ENCODE peak calls at places on chromosomes 11 and 22, in seven cellular contexts. C is effector memory CD4-positive, alpha-beta T cell; Q is IMR-90; P is transverse colon; N is naive thymus-derived CD4-positive, alpha-beta T cell; I is kidney; M is mesenchymal stem cell. D is an unnamed sample.

GRCh38 chr22:42300286-42301071 is 30.0 kb upstream of the TCF20 start:
- DNase-seq in M (no peak), N (no peak), I (no peak), Q (no peak), C (peak; percentile 29), P (peak; percentile 62), D (no peak)

GRCh38 chr22:25488244-25489020 is 76.0 kb upstream of the GRK3 start:
- DNase-seq in P (peak; percentile 41), I (peak; percentile 85), C (no peak), M (peak; percentile 71), Q (peak; percentile 91), N (no peak), D (peak; percentile 69)

GRCh38 chr11:107999759-108000455 is 8.8 kb upstream of the CUL5 start:
- DNase-seq in N (peak; percentile 20), I (no peak), C (no peak), M (peak; percentile 68), P (no peak), Q (peak; percentile 28), D (no peak)

GRCh38 chr11:125956371-125956770 is 10.5 kb downstream of the VSIG10L2 start:
- DNase-seq in N (no peak), I (no peak), M (peak; percentile 8), C (no peak), P (no peak), Q (peak; percentile 7), D (no peak)

GRCh38 chr11:88179966-88180629 is 4.9 kb upstream of the RAB38 start:
- DNase-seq in C (no peak), N (no peak), P (no peak), Q (peak; percentile 13), I (no peak), M (no peak), D (no peak)

GRCh38 chr11:131195801-131196517 is 174.5 kb upstream of the NTM start:
- DNase-seq in P (peak; percentile 61), N (no peak), I (no peak), M (no peak), Q (peak; percentile 25), C (no peak), D (no peak)

GRCh38 chr11:64233913-64234839 is at the start of gene VEGFB:
- DNase-seq in Q (peak; percentile 26), P (peak; percentile 86), C (peak; percentile 66), M (peak; percentile 58), N (peak; percentile 58), I (peak; percentile 92), D (no peak)

GRCh38 chr22:30575011-30575671 is 676 bp upstream of the GAL3ST1 start:
- DNase-seq in C (no peak), I (no peak), N (no peak), M (peak; percentile 17), P (no peak), Q (peak; percentile 70), D (no peak)

GRCh38 chr11:61543606-61544306 is 35.2 kb downstream of the LRRC10B start:
- DNase-seq in M (no peak), I (no peak), Q (peak; percentile 57), N (no peak), P (no peak), C (no peak), D (no peak)

GRCh38 chr11:71266114-71266833 is 13.9 kb upstream of the SHANK2 start:
- DNase-seq in N (no peak), P (peak; percentile 75), Q (no peak), I (no peak), M (no peak), C (no peak), D (no peak)

DNA sequence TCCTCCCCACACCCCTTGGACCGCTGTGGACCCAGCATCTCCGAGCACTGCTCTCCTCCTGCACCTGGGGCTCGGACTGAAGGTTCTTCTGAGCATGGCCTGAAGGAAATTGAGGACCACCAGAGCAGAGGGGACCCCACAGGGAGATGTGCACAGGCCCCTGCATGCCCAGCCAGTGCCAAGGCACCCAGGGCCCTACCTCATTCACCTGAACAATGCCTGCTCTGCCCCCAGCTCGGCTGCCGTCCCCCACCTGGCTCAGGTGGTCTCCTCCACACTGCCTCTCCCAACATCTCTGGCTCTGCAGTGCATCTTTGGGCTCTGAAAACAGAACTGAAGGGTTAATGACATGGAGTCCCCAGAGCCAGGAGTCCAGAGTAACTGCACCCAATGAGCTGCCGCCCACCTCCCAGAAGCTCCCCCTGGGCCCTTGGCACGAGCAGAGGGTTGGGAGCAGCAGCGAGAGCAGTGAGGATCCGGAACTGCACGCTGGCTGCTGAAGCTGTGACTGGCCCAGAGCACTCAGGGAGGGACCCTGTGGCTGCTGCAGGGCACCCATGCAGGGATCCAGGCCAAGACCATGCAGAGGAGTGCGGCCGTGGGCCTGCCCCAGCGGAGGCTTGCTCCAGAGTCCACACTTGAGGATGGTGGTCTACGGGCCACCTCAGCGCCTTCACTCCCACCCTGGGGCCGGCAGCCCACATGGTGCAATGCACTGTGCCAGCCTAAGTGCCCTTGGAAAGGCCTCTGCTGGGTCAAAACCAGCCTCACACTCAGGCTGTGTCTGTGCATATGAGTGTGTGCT is 686.0 kb downstream of the TBC1D22A start:
- DNase-seq in P (no peak), N (no peak), Q (no peak), C (no peak), I (peak; percentile 52), M (no peak), D (no peak)
- H3K4me1 ChIP-seq in P (no peaks in the 10 kb centered on the region), N (no peaks in the 10 kb centered on the region), Q (no peaks in the 10 kb centered on the region), C (no peaks in the 10 kb centered on the region), I (no peaks in the 10 kb centered on the region), M (no peaks in the 10 kb centered on the region), D (no peaks in the 10 kb centered on the region)

DNA sequence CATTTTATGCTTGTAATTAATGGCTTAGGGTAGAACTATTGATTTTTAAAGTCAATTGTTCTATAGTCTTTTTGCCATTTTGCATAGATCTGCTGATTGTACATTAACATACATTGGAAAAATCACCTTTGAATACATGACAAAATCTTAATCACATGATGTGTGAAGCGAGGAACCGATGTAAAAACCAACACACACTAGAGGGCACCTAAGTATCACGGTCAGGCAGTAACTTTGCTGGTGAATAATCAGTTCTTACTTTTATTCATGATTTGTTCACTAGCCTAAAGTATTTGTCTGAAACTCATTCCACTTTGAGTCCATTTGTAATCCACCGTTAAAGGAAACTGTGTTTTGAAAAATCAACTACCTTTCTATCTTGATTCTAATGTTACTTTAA is 28.2 kb downstream of the JHY start:
- DNase-seq in Q (peak; percentile 38), C (no peak), M (peak; percentile 28), P (no peak), N (no peak), I (no peak), D (no peak)
- H3K4me1 ChIP-seq in Q (no peaks in the 10 kb centered on the region), C (no peaks in the 10 kb centered on the region), M (no peaks in the 10 kb centered on the region), P (no peaks in the 10 kb centered on the region), N (no peaks in the 10 kb centered on the region), I (no peaks in the 10 kb centered on the region), D (no peaks in the 10 kb centered on the region)

DNA sequence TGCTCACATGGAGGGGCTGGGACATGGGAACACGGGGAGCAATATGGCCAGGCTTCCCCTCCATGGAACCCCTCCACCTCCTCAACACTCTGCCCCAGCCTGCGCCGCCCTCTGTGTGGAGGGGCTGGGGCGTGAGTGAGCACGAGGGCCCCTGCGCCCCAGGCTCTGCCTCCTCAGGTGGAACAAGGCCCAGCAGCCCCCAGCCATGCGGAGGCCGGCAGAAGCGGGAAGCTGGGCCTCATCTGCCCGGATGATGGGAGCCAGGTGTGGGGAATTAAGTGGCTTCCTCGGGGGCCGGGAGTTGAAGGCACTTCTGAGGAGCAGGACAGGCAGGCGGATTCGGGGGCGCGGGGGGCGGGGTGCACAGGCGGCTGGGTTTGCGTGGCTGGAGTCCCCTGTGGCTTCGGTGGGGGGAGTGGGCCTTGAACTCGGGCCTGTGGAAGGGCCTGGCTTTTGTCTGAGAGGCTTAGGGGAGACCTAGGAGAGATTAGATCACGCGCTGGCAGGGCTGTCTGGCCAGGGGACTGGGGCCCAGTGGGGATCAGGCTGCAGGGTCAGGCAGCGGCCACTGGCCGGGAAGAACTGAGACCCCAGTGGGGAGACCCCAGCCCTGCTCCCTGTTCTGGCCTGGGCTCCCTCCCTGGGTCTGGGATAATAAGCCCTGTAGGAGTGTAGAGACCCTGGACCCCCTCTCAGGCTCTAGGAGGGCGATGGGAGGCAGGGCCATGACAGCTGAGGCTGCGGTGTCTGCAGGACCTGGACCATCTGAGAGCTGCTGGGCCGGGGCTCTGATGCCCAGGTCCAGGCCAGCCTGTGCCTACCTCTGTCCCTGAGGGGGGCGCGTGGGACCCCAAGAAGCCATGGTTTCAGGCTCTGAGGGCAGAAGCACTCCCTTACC is 13.3 kb downstream of the PRR33 start:
- DNase-seq in M (no peak), N (no peak), I (peak; percentile 69), P (no peak), C (no peak), Q (no peak), D (no peak)
- H3K4me1 ChIP-seq in M (peaks cover 67% of the 10 kb centered on the region), N (no peaks in the 10 kb centered on the region), I (no peaks in the 10 kb centered on the region), P (peaks cover 8% of the 10 kb centered on the region), C (peaks cover 10% of the 10 kb centered on the region), Q (peaks cover 3% of the 10 kb centered on the region), D (peaks cover 3% of the 10 kb centered on the region)

GRCh38 chr11:117201906-117202305 is 2.7 kb downstream of the TAGLN start:
- DNase-seq in I (no peak), C (no peak), Q (no peak), M (no peak), N (no peak), P (no peak), D (no peak)
- H3K4me1 ChIP-seq in I (no peaks in the 10 kb centered on the region), C (no peaks in the 10 kb centered on the region), Q (peaks cover 46% of the 10 kb centered on the region), M (peaks cover 62% of the 10 kb centered on the region), N (no peaks in the 10 kb centered on the region), P (peaks cover 18% of the 10 kb centered on the region), D (peaks cover 32% of the 10 kb centered on the region)

GRCh38 chr22:20066617-20067383 is 13.2 kb upstream of the DGCR8 start:
- DNase-seq in C (no peak), I (no peak), N (no peak), M (no peak), Q (no peak), P (no peak), D (no peak)
- H3K4me1 ChIP-seq in C (no peaks in the 10 kb centered on the region), I (no peaks in the 10 kb centered on the region), N (no peaks in the 10 kb centered on the region), M (peaks cover 15% of the 10 kb centered on the region), Q (no peaks in the 10 kb centered on the region), P (no peaks in the 10 kb centered on the region), D (peaks cover 4% of the 10 kb centered on the region)

GRCh38 chr11:3855808-3856491 is 486 bp downstream of the STIM1 start:
- DNase-seq in I (peak; percentile 89), Q (no peak), M (peak; percentile 51), C (no peak), P (peak; percentile 57), N (peak; percentile 40), D (peak; percentile 86)

GRCh38 chr11:3859373-3859881 is 4.0 kb downstream of the STIM1 start:
- DNase-seq in P (peak; percentile 54), I (no peak), C (no peak), Q (no peak), N (no peak), M (no peak), D (no peak)

GRCh38 chr11:3854977-3855807 is at the start of gene STIM1:
- DNase-seq in I (peak; percentile 98), N (peak; percentile 99), Q (peak; percentile 90), C (peak; percentile 95), M (peak; percentile 94), P (peak; percentile 96), D (peak; percentile 98)

GRCh38 chr11:3856856-3857553 is 1.5 kb downstream of the STIM1 start:
- DNase-seq in I (no peak), Q (no peak), M (no peak), P (no peak), N (no peak), C (no peak), D (no peak)

GRCh38 chr11:3857628-3858027 is 2.2 kb downstream of the STIM1 start:
- DNase-seq in C (no peak), P (no peak), N (no peak), M (no peak), I (no peak), Q (no peak), D (no peak)
- H3K4me1 ChIP-seq in C (peaks cover 70% of the 10 kb centered on the region), P (peaks cover 57% of the 10 kb centered on the region), N (peaks cover 64% of the 10 kb centered on the region), M (peaks cover 18% of the 10 kb centered on the region), I (peaks cover 17% of the 10 kb centered on the region), Q (peaks cover 20% of the 10 kb centered on the region), D (peaks cover 60% of the 10 kb centered on the region)

GRCh38 chr11:47498149-47498548 is 49.2 kb upstream of the RAPSN start:
- DNase-seq in P (no peak), N (no peak), C (no peak), M (no peak), Q (no peak), I (no peak), D (no peak)
- H3K4me1 ChIP-seq in P (peaks cover 21% of the 10 kb centered on the region), N (peaks cover 9% of the 10 kb centered on the region), C (no peaks in the 10 kb centered on the region), M (peaks cover 3% of the 10 kb centered on the region), Q (peaks cover 9% of the 10 kb centered on the region), I (peaks cover 30% of the 10 kb centered on the region), D (peaks cover 7% of the 10 kb centered on the region)